ENCODE peak calls at places on chromosome 1, in five cellular contexts. X is spleen, T is body of pancreas, D is foreskin keratinocyte, O is aorta. V is an unnamed sample. For H3K4me1, the result is how much of the 10 kb centered on the place peaks cover.

GRCh38 chr1:58713841-58714240 is 14.0 kb upstream of the MYSM1 start:
- DNase-seq in X (no peak), T (no peak), D (no peak), O (no peak), V (no peak)

GRCh38 chr1:9872430-9873165 is 37.5 kb downstream of the CTNNBIP1 start:
- DNase-seq in X (no peak), T (no peak), D (no peak), O (no peak), V (no peak)

GRCh38 chr1:168752171-168752570 is 23.2 kb upstream of the DPT start:
- DNase-seq in X (no peak), T (no peak), D (no peak), O (no peak), V (no peak)

GRCh38 chr1:234963180-234963903 is 165.3 kb downstream of the TOMM20 start:
- DNase-seq in X (peak), T (peak), D (no peak), O (peak), V (peak)

GRCh38 chr1:89542345-89542744 is 17.7 kb downstream of the LRRC8B start:
- DNase-seq in X (no peak), T (no peak), D (no peak), O (no peak), V (no peak)

GRCh38 chr1:192809286-192810252 is 730 bp downstream of the RGS2 start:
- DNase-seq in X (peak), T (peak), D (no peak), O (peak), V (peak)

GRCh38 chr1:185534806-185535205 is 199.4 kb upstream of the HMCN1 start:
- DNase-seq in X (no peak), T (peak), D (no peak), O (no peak), V (no peak)

GRCh38 chr1:94061513-94062443 is 59.2 kb downstream of the ABCA4 start:
- DNase-seq in X (no peak), T (peak), D (no peak), O (peak), V (peak)

GRCh38 chr1:180633092-180634045 is 1.5 kb downstream of the XPR1 start:
- DNase-seq in X (no peak), T (no peak), D (no peak), O (no peak), V (no peak)

GRCh38 chr1:198255783-198256182 is 99.0 kb downstream of the NEK7 start:
- DNase-seq in X (no peak), T (no peak), D (no peak), O (no peak), V (no peak)

GRCh38 chr1:15684468-15685283 is 556 bp downstream of the PLEKHM2 start:
- DNase-seq in X (peak), T (peak), D (no peak), O (peak), V (peak)

GRCh38 chr1:218025454-218025853 is 259.6 kb upstream of the RRP15 start:
- DNase-seq in X (no peak), T (no peak), D (peak), O (no peak), V (no peak)

GRCh38 chr1:192311281-192311680 is 5.5 kb upstream of the RGS21 start:
- DNase-seq in X (no peak), T (peak), D (no peak), O (no peak), V (no peak)

GRCh38 chr1:145956776-145957442 is 908 bp downstream of the LIX1L start:
- DNase-seq in X (no peak), T (no peak), D (no peak), O (no peak), V (peak)

GRCh38 chr1:232292818-232293217 is 337.1 kb downstream of the SIPA1L2 start:
- DNase-seq in X (no peak), T (no peak), D (no peak), O (no peak), V (no peak)

GRCh38 chr1:38052750-38053415 is 6.3 kb upstream of the POU3F1 start:
- DNase-seq in X (no peak), T (no peak), D (no peak), O (no peak), V (no peak)

DNA sequence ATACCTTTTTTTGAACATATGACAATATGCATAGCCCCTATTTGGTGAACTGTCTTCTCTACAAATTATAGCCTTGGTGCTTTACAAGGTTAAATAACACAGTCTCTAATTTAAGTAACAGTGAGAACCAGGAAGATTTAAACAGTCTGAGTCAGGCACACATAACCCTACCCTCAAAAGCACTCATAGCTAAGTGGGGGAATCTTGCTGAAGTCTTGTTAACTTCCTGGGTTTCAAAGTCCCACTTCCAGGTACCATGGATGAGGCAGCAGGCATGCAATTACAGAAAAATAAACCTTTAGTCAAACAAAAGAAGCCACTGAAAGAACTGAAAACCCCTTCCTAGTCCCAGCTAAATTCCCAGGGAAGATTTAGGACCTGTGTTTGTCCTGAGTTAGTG is 147.6 kb downstream of the PBX1 start:
- DNase-seq in X (no peak), T (no peak), D (no peak), O (no peak), V (no peak)
- H3K4me1 ChIP-seq in X (under half), T (half or more), D (under half), O (under half), V (under half)

DNA sequence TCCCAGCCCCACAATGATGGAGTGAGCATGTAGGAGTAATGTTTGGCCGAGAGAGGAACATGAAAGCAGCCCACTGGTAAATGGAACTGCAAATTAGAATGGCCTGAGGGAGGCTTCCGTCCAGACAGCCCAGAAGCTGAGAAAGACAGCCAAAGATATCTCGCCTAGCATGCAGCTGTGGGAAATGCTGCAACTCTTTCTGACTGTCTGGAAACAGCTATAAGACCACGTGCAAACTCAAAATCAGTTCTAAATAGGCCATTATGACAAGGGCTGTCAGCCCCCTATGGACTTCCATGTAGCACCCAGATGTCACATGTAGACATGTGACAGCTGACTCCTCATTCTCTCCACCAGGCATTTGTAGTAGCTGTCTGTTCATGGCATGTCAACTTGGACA is 62.9 kb upstream of the ATP1A1 start:
- DNase-seq in X (no peak), T (no peak), D (no peak), O (no peak), V (no peak)
- H3K27ac ChIP-seq in X (no peak), T (peak), D (no peak), O (no peak), V (no peak)

GRCh38 chr1:8423702-8424538 is 106.0 kb downstream of the SLC45A1 start:
- DNase-seq in X (peak), T (peak), D (peak), O (peak), V (peak)

GRCh38 chr1:8425781-8426161 is 107.9 kb downstream of the SLC45A1 start:
- DNase-seq in X (no peak), T (no peak), D (no peak), O (no peak), V (no peak)

GRCh38 chr1:8424539-8425116 is 106.7 kb downstream of the SLC45A1 start:
- DNase-seq in X (peak), T (peak), D (peak), O (peak), V (peak)

GRCh38 chr1:8426996-8427395 is 109.1 kb downstream of the SLC45A1 start:
- DNase-seq in X (no peak), T (no peak), D (no peak), O (no peak), V (no peak)

DNA sequence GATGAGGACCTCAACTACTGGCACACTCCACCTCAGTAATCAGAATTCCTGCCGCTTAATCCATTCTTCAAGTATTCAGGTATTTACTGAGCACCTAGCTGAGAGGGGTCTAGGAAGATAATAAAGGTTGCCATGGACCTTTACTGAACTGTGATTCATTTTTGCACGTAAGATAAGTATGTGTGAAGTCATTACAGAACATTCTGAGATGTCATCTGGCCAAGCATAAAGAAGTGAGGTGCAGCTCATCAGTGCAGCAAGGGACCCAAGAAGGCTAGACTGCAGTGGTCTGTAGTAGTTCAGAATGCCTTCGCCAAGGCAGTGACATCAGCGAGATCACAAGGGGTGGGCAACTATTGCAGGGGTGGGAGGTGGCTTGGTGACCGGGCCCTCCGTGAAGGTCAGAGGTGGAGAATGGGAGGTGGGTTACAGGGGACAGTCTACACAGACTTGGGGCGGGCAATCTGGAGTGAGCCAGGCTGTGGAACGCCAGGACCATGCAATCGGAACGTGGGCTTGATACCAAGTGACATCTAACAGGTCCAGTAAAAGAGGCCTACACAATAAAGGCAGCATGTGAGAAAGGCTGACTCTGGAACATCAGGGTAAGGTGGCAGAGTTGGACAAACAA is 107.4 kb downstream of the SLC45A1 start:
- DNase-seq in X (no peak), T (no peak), D (no peak), O (no peak), V (no peak)
- H3K4me1 ChIP-seq in X (half or more), T (under half), D (under half), O (under half), V (under half)

DNA sequence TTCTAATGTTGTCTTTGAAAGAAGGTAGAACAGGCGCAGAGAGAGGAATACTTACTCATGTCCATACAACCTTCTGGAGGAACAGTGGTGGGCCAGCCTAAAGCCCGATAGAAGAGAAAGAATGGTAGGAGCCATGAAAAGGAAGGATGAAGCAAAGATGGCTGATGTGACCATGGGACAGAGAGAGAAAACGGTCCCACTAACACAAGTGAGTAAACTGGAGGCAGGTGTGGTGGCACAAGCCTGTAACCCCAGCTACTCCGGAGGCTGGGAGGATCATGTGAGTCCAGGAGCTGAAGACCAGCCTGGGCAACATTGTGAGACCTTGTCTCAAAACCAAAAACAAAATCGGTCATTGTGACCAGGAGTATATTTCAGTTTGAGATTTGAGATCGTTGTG is 49.4 kb downstream of the C1orf198 start:
- DNase-seq in X (no peak), T (no peak), D (no peak), O (no peak), V (no peak)
- H3K27ac ChIP-seq in X (no peak), T (no peak), D (no peak), O (no peak), V (no peak)

DNA sequence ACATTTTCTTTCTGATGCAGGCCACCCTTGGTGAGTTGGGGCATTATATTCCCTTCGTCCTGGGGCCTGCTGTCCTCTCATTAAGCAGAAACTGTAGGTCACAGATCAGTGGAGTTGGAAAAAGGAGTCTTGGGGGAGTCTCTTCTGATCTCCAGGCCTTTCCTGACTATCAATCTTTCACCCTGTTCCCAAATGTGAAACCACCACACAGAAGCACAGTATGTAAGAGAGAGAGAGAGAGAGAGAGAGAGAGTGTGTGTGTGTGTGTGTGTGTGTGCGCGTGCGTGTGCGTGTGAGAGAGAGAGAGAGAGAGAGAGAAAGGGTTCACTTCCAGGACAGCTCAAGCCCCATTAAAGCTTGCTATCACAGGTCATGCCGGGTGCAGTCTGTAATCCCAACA is 1.5 kb upstream of the TTC24 start:
- DNase-seq in X (no peak), T (no peak), D (no peak), O (no peak), V (no peak)
- H3K4me1 ChIP-seq in X (under half), T (under half), D (under half), O (under half), V (under half)

DNA sequence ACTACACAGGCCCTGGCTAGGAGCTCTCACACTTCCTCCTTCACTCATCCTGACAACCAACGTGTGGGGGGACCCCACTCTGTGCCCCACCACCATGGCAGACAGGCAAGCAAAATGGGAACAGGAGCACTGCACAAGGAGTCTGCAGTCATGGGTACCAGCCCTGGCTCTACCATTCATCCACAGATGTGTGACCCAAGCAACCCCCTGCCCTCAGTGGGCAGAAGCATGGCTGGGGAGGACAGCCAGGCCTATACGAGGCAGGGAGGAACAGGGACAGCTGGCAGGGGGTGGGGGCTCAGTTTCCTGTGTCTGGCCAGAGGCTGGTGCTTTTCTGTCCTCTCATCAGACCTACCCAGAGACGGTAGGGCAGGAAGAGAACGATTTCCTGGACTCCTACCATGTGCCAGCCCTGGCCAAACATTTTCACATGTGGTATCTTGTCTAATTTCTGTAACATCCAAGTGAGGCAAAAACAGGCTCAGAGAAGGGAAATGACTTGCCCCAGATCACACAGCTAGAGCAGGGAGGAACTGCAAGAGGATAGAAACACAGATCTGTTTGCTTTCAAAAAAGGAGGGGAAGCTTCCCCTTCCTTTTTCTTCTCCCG is 178.0 kb downstream of the HIVEP3 start:
- DNase-seq in X (no peak), T (peak), D (no peak), O (no peak), V (no peak)
- H3K27ac ChIP-seq in X (peak), T (no peak), D (no peak), O (no peak), V (no peak)

GRCh38 chr1:24751833-24752232 is 6.6 kb downstream of the CLIC4 start:
- DNase-seq in X (no peak), T (no peak), D (no peak), O (no peak), V (no peak)

GRCh38 chr1:24752305-24752704 is 7.1 kb downstream of the CLIC4 start:
- DNase-seq in X (no peak), T (no peak), D (no peak), O (no peak), V (no peak)

GRCh38 chr1:24749886-24750285 is 4.6 kb downstream of the CLIC4 start:
- DNase-seq in X (peak), T (no peak), D (no peak), O (no peak), V (no peak)

GRCh38 chr1:24756395-24756794 is 11.1 kb downstream of the CLIC4 start:
- DNase-seq in X (no peak), T (no peak), D (no peak), O (no peak), V (no peak)

GRCh38 chr1:24754229-24754628 is 9.0 kb downstream of the CLIC4 start:
- DNase-seq in X (no peak), T (no peak), D (no peak), O (no peak), V (no peak)
- H3K4me1 ChIP-seq in X (under half), T (under half), D (under half), O (under half), V (under half)

DNA sequence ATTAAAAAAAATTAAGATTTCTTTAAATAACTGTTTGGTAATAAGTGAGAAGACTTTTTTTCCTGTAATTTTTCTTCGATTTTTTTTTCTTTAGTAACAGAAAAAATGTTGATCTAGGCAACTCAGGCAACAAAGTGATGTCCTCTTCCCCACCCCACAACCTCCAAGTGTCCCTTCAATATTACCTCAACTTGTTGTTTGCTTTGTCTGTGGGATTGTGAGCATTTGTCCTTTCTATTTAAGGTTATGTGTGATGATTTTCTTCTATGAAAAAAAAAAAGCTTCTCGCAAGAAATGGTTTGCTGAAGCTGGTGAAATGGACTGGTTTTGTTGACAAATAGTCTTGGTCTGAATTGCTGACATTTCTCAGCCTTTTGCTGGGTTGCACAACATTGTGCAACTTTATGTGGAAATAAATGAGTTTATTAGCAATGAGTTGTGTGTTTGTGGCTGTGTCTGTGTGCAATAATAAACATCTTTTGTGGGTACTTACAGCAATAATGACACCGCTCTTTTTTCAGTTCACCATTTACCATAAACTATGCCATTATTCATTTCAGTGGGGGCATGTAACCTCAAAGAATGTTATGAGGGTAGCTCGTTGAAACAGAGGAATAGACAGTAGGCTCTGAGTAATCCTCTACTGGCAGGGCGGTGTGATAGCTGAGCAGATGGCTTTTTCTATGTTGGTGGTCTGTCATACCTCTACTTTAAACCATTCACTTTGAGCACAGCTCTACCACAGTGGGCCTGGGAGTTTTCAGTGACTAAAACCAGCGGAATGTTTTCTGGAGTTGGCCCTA is 218.4 kb downstream of the HLX start:
- DNase-seq in X (no peak), T (peak), D (no peak), O (no peak), V (no peak)
- H3K27ac ChIP-seq in X (peak), T (peak), D (no peak), O (no peak), V (peak)